ENCODE peak calls at places on chromosomes 5 and 9, in eight cellular contexts. One of them, this sample, is unnamed.

GRCh38 chr9:105593145-105593544 is 35.2 kb downstream of the FKTN start:
- DNase-seq in GM23248: no peak
- DNase-seq in cardiac septum: no peak
- DNase-seq in GM23338: no peak
- DNase-seq in cerebellar cortex: no peak
- DNase-seq in iris pigment epithelial cell: no peak
- DNase-seq in NCI-H2081: no peak
- DNase-seq in T-helper 2 cell: no peak
- DNase-seq in this sample: no peak

GRCh38 chr5:135192351-135192750 is 158.3 kb upstream of the PITX1 start:
- DNase-seq in GM23248: no peak
- DNase-seq in cardiac septum: no peak
- DNase-seq in GM23338: no peak
- DNase-seq in cerebellar cortex: no peak
- DNase-seq in iris pigment epithelial cell: no peak
- DNase-seq in NCI-H2081: no peak
- DNase-seq in T-helper 2 cell: no peak
- DNase-seq in this sample: no peak

GRCh38 chr9:34119713-34120112 is 6.8 kb downstream of the DCAF12 start:
- DNase-seq in GM23248: no peak
- DNase-seq in cardiac septum: no peak
- DNase-seq in GM23338: no peak
- DNase-seq in cerebellar cortex: no peak
- DNase-seq in iris pigment epithelial cell: no peak
- DNase-seq in NCI-H2081: no peak
- DNase-seq in T-helper 2 cell: no peak
- DNase-seq in this sample: no peak

GRCh38 chr5:72633649-72634048 is 126.4 kb upstream of the ZNF366 start:
- DNase-seq in GM23248: peak
- DNase-seq in cardiac septum: no peak
- DNase-seq in GM23338: no peak
- DNase-seq in cerebellar cortex: no peak
- DNase-seq in iris pigment epithelial cell: peak
- DNase-seq in NCI-H2081: no peak
- DNase-seq in T-helper 2 cell: no peak
- DNase-seq in this sample: no peak

GRCh38 chr9:95085861-95086563 is 231.5 kb downstream of the FANCC start:
- DNase-seq in GM23248: no peak
- DNase-seq in cardiac septum: peak
- DNase-seq in GM23338: no peak
- DNase-seq in cerebellar cortex: no peak
- DNase-seq in iris pigment epithelial cell: no peak
- DNase-seq in NCI-H2081: no peak
- DNase-seq in T-helper 2 cell: no peak
- DNase-seq in this sample: no peak

GRCh38 chr5:139816566-139816965 is 21.0 kb downstream of the PSD2 start:
- DNase-seq in GM23248: no peak
- DNase-seq in cardiac septum: no peak
- DNase-seq in GM23338: no peak
- DNase-seq in cerebellar cortex: no peak
- DNase-seq in iris pigment epithelial cell: no peak
- DNase-seq in NCI-H2081: no peak
- DNase-seq in T-helper 2 cell: no peak
- DNase-seq in this sample: no peak

GRCh38 chr9:124911766-124912165 is 29.1 kb downstream of the GOLGA1 start:
- DNase-seq in GM23248: no peak
- DNase-seq in cardiac septum: no peak
- DNase-seq in GM23338: no peak
- DNase-seq in cerebellar cortex: no peak
- DNase-seq in iris pigment epithelial cell: no peak
- DNase-seq in NCI-H2081: no peak
- DNase-seq in T-helper 2 cell: no peak
- DNase-seq in this sample: no peak

GRCh38 chr9:17191095-17191494 is 56.3 kb downstream of the CNTLN start:
- DNase-seq in GM23248: peak
- DNase-seq in cardiac septum: no peak
- DNase-seq in GM23338: no peak
- DNase-seq in cerebellar cortex: no peak
- DNase-seq in iris pigment epithelial cell: peak
- DNase-seq in NCI-H2081: no peak
- DNase-seq in T-helper 2 cell: no peak
- DNase-seq in this sample: no peak

GRCh38 chr5:93620487-93621339 is 37.7 kb downstream of the NR2F1 start:
- DNase-seq in GM23248: peak
- DNase-seq in cardiac septum: peak
- DNase-seq in GM23338: peak
- DNase-seq in cerebellar cortex: peak
- DNase-seq in iris pigment epithelial cell: peak
- DNase-seq in NCI-H2081: peak
- DNase-seq in T-helper 2 cell: no peak
- DNase-seq in this sample: no peak

GRCh38 chr5:136629125-136629790 is 263.9 kb upstream of the TRPC7 start:
- DNase-seq in GM23248: no peak
- DNase-seq in cardiac septum: no peak
- DNase-seq in GM23338: no peak
- DNase-seq in cerebellar cortex: peak
- DNase-seq in iris pigment epithelial cell: no peak
- DNase-seq in NCI-H2081: no peak
- DNase-seq in T-helper 2 cell: no peak
- DNase-seq in this sample: no peak

GRCh38 chr9:14185016-14185415 is 128.9 kb downstream of the NFIB start:
- DNase-seq in GM23248: no peak
- DNase-seq in cardiac septum: no peak
- DNase-seq in GM23338: no peak
- DNase-seq in cerebellar cortex: no peak
- DNase-seq in iris pigment epithelial cell: no peak
- DNase-seq in NCI-H2081: no peak
- DNase-seq in T-helper 2 cell: no peak
- DNase-seq in this sample: no peak

GRCh38 chr5:3602713-3603502 is 7.3 kb downstream of the IRX1 start:
- DNase-seq in GM23248: peak
- DNase-seq in cardiac septum: no peak
- DNase-seq in GM23338: peak
- DNase-seq in cerebellar cortex: no peak
- DNase-seq in iris pigment epithelial cell: peak
- DNase-seq in NCI-H2081: no peak
- DNase-seq in T-helper 2 cell: no peak
- DNase-seq in this sample: no peak

GRCh38 chr9:74951725-74952151 is 974 bp downstream of the C9orf40 start:
- DNase-seq in GM23248: peak
- DNase-seq in cardiac septum: peak
- DNase-seq in GM23338: peak
- DNase-seq in cerebellar cortex: peak
- DNase-seq in iris pigment epithelial cell: peak
- DNase-seq in NCI-H2081: no peak
- DNase-seq in T-helper 2 cell: peak
- DNase-seq in this sample: no peak

GRCh38 chr9:122088880-122089567 is 4.1 kb downstream of the TTLL11 start:
- DNase-seq in GM23248: no peak
- DNase-seq in cardiac septum: no peak
- DNase-seq in GM23338: no peak
- DNase-seq in cerebellar cortex: no peak
- DNase-seq in iris pigment epithelial cell: no peak
- DNase-seq in NCI-H2081: no peak
- DNase-seq in T-helper 2 cell: no peak
- DNase-seq in this sample: no peak

GRCh38 chr9:94611638-94612068 is 18.0 kb upstream of the FBP2 start:
- DNase-seq in GM23248: no peak
- DNase-seq in cardiac septum: no peak
- DNase-seq in GM23338: no peak
- DNase-seq in cerebellar cortex: no peak
- DNase-seq in iris pigment epithelial cell: no peak
- DNase-seq in NCI-H2081: no peak
- DNase-seq in T-helper 2 cell: peak
- DNase-seq in this sample: no peak

GRCh38 chr9:89460551-89460950 is 37.4 kb downstream of the SEMA4D start:
- DNase-seq in GM23248: no peak
- DNase-seq in cardiac septum: no peak
- DNase-seq in GM23338: no peak
- DNase-seq in cerebellar cortex: no peak
- DNase-seq in iris pigment epithelial cell: no peak
- DNase-seq in NCI-H2081: no peak
- DNase-seq in T-helper 2 cell: no peak
- DNase-seq in this sample: no peak

GRCh38 chr5:168706655-168707069 is 127.5 kb upstream of the PANK3 start:
- DNase-seq in GM23248: peak
- DNase-seq in cardiac septum: no peak
- DNase-seq in GM23338: peak
- DNase-seq in cerebellar cortex: peak
- DNase-seq in iris pigment epithelial cell: peak
- DNase-seq in NCI-H2081: no peak
- DNase-seq in T-helper 2 cell: no peak
- DNase-seq in this sample: no peak

GRCh38 chr5:179468696-179469095 is 81.7 kb upstream of the RUFY1 start:
- DNase-seq in GM23248: no peak
- DNase-seq in cardiac septum: no peak
- DNase-seq in GM23338: no peak
- DNase-seq in cerebellar cortex: no peak
- DNase-seq in iris pigment epithelial cell: no peak
- DNase-seq in NCI-H2081: no peak
- DNase-seq in T-helper 2 cell: no peak
- DNase-seq in this sample: no peak

GRCh38 chr5:96033116-96033515 is 71.5 kb upstream of the ELL2 start:
- DNase-seq in GM23248: no peak
- DNase-seq in cardiac septum: no peak
- DNase-seq in GM23338: no peak
- DNase-seq in cerebellar cortex: no peak
- DNase-seq in iris pigment epithelial cell: no peak
- DNase-seq in NCI-H2081: no peak
- DNase-seq in T-helper 2 cell: no peak
- DNase-seq in this sample: no peak

GRCh38 chr5:75668988-75669760 is 48.1 kb downstream of the POC5 start:
- DNase-seq in GM23248: no peak
- DNase-seq in cardiac septum: no peak
- DNase-seq in GM23338: no peak
- DNase-seq in cerebellar cortex: peak
- DNase-seq in iris pigment epithelial cell: peak
- DNase-seq in NCI-H2081: peak
- DNase-seq in T-helper 2 cell: peak
- DNase-seq in this sample: no peak

This sample was measured in COLO829.